ENCODE peak calls at places on chromosomes 1 and 21, in six cellular contexts. K, I, H, G, B and M are unnamed samples.

GRCh38 chr21:41589131-41589530 is 81.2 kb upstream of the TMPRSS2 start:
- DNase-seq in G (no peak), K (no peak), H (peak; percentile 26), B (no peak), I (no peak), M (no peak)

GRCh38 chr1:202329891-202330290 is 11.8 kb downstream of the UBE2T start:
- DNase-seq in H (no peak), K (no peak), I (no peak), G (no peak), B (no peak), M (no peak)

GRCh38 chr1:38644092-38644491 is 215.5 kb downstream of the RRAGC start:
- DNase-seq in G (no peak), K (no peak), B (no peak), H (no peak), I (no peak), M (no peak)

GRCh38 chr1:91201699-91202098 is 179.9 kb upstream of the ZNF644 start:
- DNase-seq in I (no peak), B (no peak), G (no peak), K (no peak), H (no peak), M (no peak)

GRCh38 chr1:33815061-33815460 is 48.8 kb upstream of the HMGB4 start:
- DNase-seq in K (peak; percentile 94), I (no peak), H (no peak), G (no peak), B (no peak), M (peak; percentile 91)

GRCh38 chr21:45892156-45892919 is 89.2 kb upstream of the COL6A1 start:
- DNase-seq in B (no peak), H (peak; percentile 65), K (no peak), I (peak; percentile 23), G (no peak), M (no peak)

GRCh38 chr1:155834296-155834926 is 22.6 kb downstream of the GON4L start:
- DNase-seq in I (no peak), B (no peak), K (peak; percentile 73), H (no peak), G (peak; percentile 20), M (peak; percentile 52)

GRCh38 chr1:34977210-34977471 is 8.0 kb downstream of the TMEM35B start:
- DNase-seq in K (no peak), B (no peak), H (no peak), I (no peak), G (peak; percentile 62), M (no peak)

GRCh38 chr1:87072904-87073303 is 158.5 kb downstream of the HS2ST1 start:
- DNase-seq in K (no peak), H (no peak), B (no peak), G (no peak), I (no peak), M (no peak)

GRCh38 chr21:33767236-33767635 is 124.9 kb downstream of the ITSN1 start:
- DNase-seq in K (peak; percentile 63), G (no peak), I (no peak), B (no peak), H (no peak), M (peak; percentile 45)

GRCh38 chr1:223233410-223234163 is 90.5 kb upstream of the TLR5 start:
- DNase-seq in H (no peak), B (no peak), G (peak; percentile 42), I (no peak), K (peak; percentile 95), M (peak; percentile 87)

GRCh38 chr1:20462397-20462796 is 23.6 kb downstream of the CAMK2N1 start:
- DNase-seq in I (no peak), H (no peak), K (no peak), G (no peak), B (no peak), M (no peak)

GRCh38 chr1:37940299-37940947 is 6.4 kb downstream of the INPP5B start:
- DNase-seq in B (no peak), G (no peak), H (no peak), K (no peak), I (no peak), M (no peak)

GRCh38 chr21:33951276-33952178 is 35.9 kb upstream of the ATP5PO start:
- DNase-seq in K (no peak), I (no peak), H (no peak), B (no peak), G (no peak), M (peak; percentile 35)

GRCh38 chr1:150210086-150210485 is 25.8 kb downstream of the ANP32E start:
- DNase-seq in B (no peak), H (no peak), I (no peak), G (no peak), K (no peak), M (no peak)

GRCh38 chr1:75731881-75732280 is 7.4 kb downstream of the ACADM start:
- DNase-seq in G (no peak), H (no peak), K (no peak), I (no peak), B (no peak), M (no peak)

GRCh38 chr1:237525102-237525501 is 365.6 kb downstream of the ZP4 start:
- DNase-seq in K (no peak), H (no peak), I (no peak), G (no peak), B (no peak), M (no peak)

GRCh38 chr1:3061981-3062615 is 6.9 kb upstream of the PRDM16 start:
- DNase-seq in B (no peak), H (peak; percentile 36), G (no peak), K (no peak), I (no peak), M (no peak)

GRCh38 chr1:109307363-109308021 is 681 bp upstream of the MYBPHL start:
- DNase-seq in B (no peak), H (peak; percentile 65), G (peak; percentile 33), I (peak; percentile 82), K (no peak), M (no peak)

GRCh38 chr1:4745560-4745959 is 91.2 kb downstream of the AJAP1 start:
- DNase-seq in I (no peak), B (no peak), G (no peak), K (no peak), H (no peak), M (no peak)

GRCh38 chr1:232432313-232432712 is 197.6 kb downstream of the SIPA1L2 start:
- DNase-seq in I (peak; percentile 63), K (no peak), B (no peak), H (no peak), G (no peak), M (no peak)

GRCh38 chr1:229230136-229230892 is 40.6 kb upstream of the RAB4A start:
- DNase-seq in G (no peak), B (no peak), K (no peak), I (peak; percentile 39), H (no peak), M (no peak)

GRCh38 chr1:225700164-225700740 is 47.3 kb upstream of the ENAH start:
- DNase-seq in I (no peak), H (no peak), B (no peak), K (peak; percentile 100), G (no peak), M (peak; percentile 98)

GRCh38 chr1:156419863-156420208 is 50.8 kb downstream of the RHBG start:
- DNase-seq in H (peak; percentile 62), G (no peak), B (no peak), I (no peak), K (no peak), M (no peak)

GRCh38 chr21:14957836-14958235 is 107.0 kb downstream of the NRIP1 start:
- DNase-seq in B (no peak), I (no peak), G (no peak), K (no peak), H (no peak), M (no peak)

GRCh38 chr1:146032613-146033219 is 11.2 kb upstream of the HJV start:
- DNase-seq in H (no peak), G (no peak), I (no peak), B (peak; percentile 28), K (peak; percentile 10), M (peak; percentile 62)

GRCh38 chr1:33758698-33759097 is 105.2 kb upstream of the HMGB4 start:
- DNase-seq in K (peak; percentile 59), B (no peak), H (no peak), I (peak; percentile 54), G (peak; percentile 23), M (peak; percentile 77)

GRCh38 chr1:43944860-43945259 is 1.9 kb upstream of the IPO13 start:
- DNase-seq in I (no peak), K (no peak), H (no peak), G (no peak), B (no peak), M (no peak)
- H3K4me3 ChIP-seq in I (no peak overlapping the region), K (no peak overlapping the region), H (no peak overlapping the region), G (no peak overlapping the region), B (no peak overlapping the region), M (no peak overlapping the region)

GRCh38 chr1:212852105-212852688 is 4.7 kb upstream of the SPATA45 start:
- DNase-seq in K (no peak), B (no peak), G (no peak), H (no peak), I (no peak), M (no peak)

GRCh38 chr1:212847549-212847948 is at the start of gene SPATA45:
- DNase-seq in G (no peak), I (no peak), B (no peak), K (no peak), H (no peak), M (no peak)
- H3K4me3 ChIP-seq in G (no peak within 1 kb of the TSS), I (no peak within 1 kb of the TSS), B (no peak within 1 kb of the TSS), K (no peak within 1 kb of the TSS), H (no peak within 1 kb of the TSS), M (no peak within 1 kb of the TSS)

GRCh38 chr1:51878616-51879336 is at the start of gene NRDC:
- DNase-seq in I (peak; percentile 100), G (peak; percentile 100), H (peak; percentile 100), K (peak; percentile 99), B (peak; percentile 99), M (peak; percentile 100)

GRCh38 chr1:51875291-51875772 is 3.2 kb downstream of the NRDC start:
- DNase-seq in I (no peak), G (no peak), K (no peak), B (no peak), H (no peak), M (no peak)

GRCh38 chr1:51877434-51878306 is 857 bp downstream of the NRDC start:
- DNase-seq in H (peak; percentile 50), G (peak; percentile 57), I (no peak), B (no peak), K (peak; percentile 53), M (peak; percentile 46)

GRCh38 chr1:51878307-51878615 is 266 bp downstream of the NRDC start:
- DNase-seq in K (peak; percentile 9), B (no peak), G (no peak), H (no peak), I (no peak), M (no peak)

GRCh38 chr1:51875836-51876235 is 2.7 kb downstream of the NRDC start:
- DNase-seq in G (no peak), H (no peak), K (no peak), I (no peak), B (no peak), M (no peak)
- H3K4me3 ChIP-seq in G (no peak overlapping the region), H (no peak overlapping the region), K (no peak overlapping the region), I (no peak overlapping the region), B (no peak overlapping the region), M (no peak overlapping the region)

DNA sequence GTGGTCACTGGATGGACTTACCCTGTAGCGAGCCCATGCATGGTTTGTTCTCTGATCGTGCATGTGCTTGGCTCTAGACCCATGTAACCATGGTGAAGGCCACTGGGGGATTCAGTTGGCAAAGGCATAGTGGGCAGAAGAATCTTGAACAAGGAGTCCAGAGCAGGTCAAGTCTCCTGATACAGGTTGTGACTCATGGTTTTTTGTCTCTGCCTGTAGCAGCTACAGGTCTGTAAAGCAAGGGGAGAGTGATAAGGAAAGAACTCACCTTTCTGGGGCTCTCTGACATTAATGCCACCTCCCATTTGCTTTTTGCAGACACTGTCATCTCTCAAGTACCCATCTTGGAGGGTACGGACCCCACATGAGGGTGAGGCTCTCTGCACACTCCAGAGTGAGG is 153.4 kb upstream of the CAMK1G start:
- DNase-seq in G (no peak), I (no peak), K (no peak), B (no peak), H (no peak), M (no peak)
- H3K4me3 ChIP-seq in G (no peak overlapping the region), I (no peak overlapping the region), K (no peak overlapping the region), B (no peak overlapping the region), H (no peak overlapping the region), M (no peak overlapping the region)

GRCh38 chr1:244836598-244836997 is 1.1 kb downstream of the COX20 start:
- DNase-seq in G (no peak), B (no peak), K (no peak), H (no peak), I (no peak), M (peak; percentile 43)
- H3K4me3 ChIP-seq in G (no peak overlapping the region), B (peak overlapping the region; percentile 96), K (peak overlapping the region; percentile 87), H (peak overlapping the region; percentile 87), I (peak overlapping the region; percentile 69), M (peak overlapping the region; percentile 78)